ENCODE peak calls at places on chromosome 6, in six cellular contexts. One of them, this sample, is unnamed.

GRCh38 chr6:100678027-100678426 is 203.1 kb downstream of the ASCC3 start:
- DNase-seq in left ventricle myocardium inferior: no peak
- DNase-seq in hepatocyte: no peak
- DNase-seq in left lung: no peak
- DNase-seq in AG04450: no peak
- DNase-seq in astrocyte of the spinal cord: peak
- DNase-seq in this sample: no peak

GRCh38 chr6:79180082-79180481 is 54.4 kb downstream of the HMGN3 start:
- DNase-seq in left ventricle myocardium inferior: no peak
- DNase-seq in hepatocyte: no peak
- DNase-seq in left lung: no peak
- DNase-seq in AG04450: no peak
- DNase-seq in astrocyte of the spinal cord: no peak
- DNase-seq in this sample: no peak

GRCh38 chr6:16320533-16321340 is 82.3 kb downstream of the GMPR start:
- DNase-seq in left ventricle myocardium inferior: no peak
- DNase-seq in hepatocyte: peak
- DNase-seq in left lung: no peak
- DNase-seq in AG04450: peak
- DNase-seq in astrocyte of the spinal cord: no peak
- DNase-seq in this sample: peak

GRCh38 chr6:139569561-139569960 is 195.1 kb upstream of the CITED2 start:
- DNase-seq in left ventricle myocardium inferior: no peak
- DNase-seq in hepatocyte: no peak
- DNase-seq in left lung: no peak
- DNase-seq in AG04450: no peak
- DNase-seq in astrocyte of the spinal cord: peak
- DNase-seq in this sample: no peak

GRCh38 chr6:34911822-34912221 is 22.8 kb downstream of the ANKS1A start:
- DNase-seq in left ventricle myocardium inferior: no peak
- DNase-seq in hepatocyte: no peak
- DNase-seq in left lung: no peak
- DNase-seq in AG04450: no peak
- DNase-seq in astrocyte of the spinal cord: no peak
- DNase-seq in this sample: no peak

GRCh38 chr6:111952821-111953535 is 79.7 kb upstream of the FYN start:
- DNase-seq in left ventricle myocardium inferior: no peak
- DNase-seq in hepatocyte: no peak
- DNase-seq in left lung: no peak
- DNase-seq in AG04450: no peak
- DNase-seq in astrocyte of the spinal cord: no peak
- DNase-seq in this sample: peak

GRCh38 chr6:12012231-12012565 is at the start of gene HIVEP1:
- DNase-seq in left ventricle myocardium inferior: peak
- DNase-seq in hepatocyte: peak
- DNase-seq in left lung: no peak
- DNase-seq in AG04450: no peak
- DNase-seq in astrocyte of the spinal cord: no peak
- DNase-seq in this sample: no peak

GRCh38 chr6:134491473-134491872 is 173.6 kb upstream of the SGK1 start:
- DNase-seq in left ventricle myocardium inferior: no peak
- DNase-seq in hepatocyte: no peak
- DNase-seq in left lung: no peak
- DNase-seq in AG04450: no peak
- DNase-seq in astrocyte of the spinal cord: peak
- DNase-seq in this sample: no peak

GRCh38 chr6:166443166-166443565 is 60.4 kb upstream of the MPC1 start:
- DNase-seq in left ventricle myocardium inferior: no peak
- DNase-seq in hepatocyte: no peak
- DNase-seq in left lung: no peak
- DNase-seq in AG04450: no peak
- DNase-seq in astrocyte of the spinal cord: no peak
- DNase-seq in this sample: no peak

GRCh38 chr6:134307870-134308269 is 10.0 kb downstream of the SGK1 start:
- DNase-seq in left ventricle myocardium inferior: no peak
- DNase-seq in hepatocyte: no peak
- DNase-seq in left lung: no peak
- DNase-seq in AG04450: no peak
- DNase-seq in astrocyte of the spinal cord: no peak
- DNase-seq in this sample: no peak

GRCh38 chr6:158894192-158894591 is 75.0 kb upstream of the EZR start:
- DNase-seq in left ventricle myocardium inferior: no peak
- DNase-seq in hepatocyte: peak
- DNase-seq in left lung: no peak
- DNase-seq in AG04450: peak
- DNase-seq in astrocyte of the spinal cord: peak
- DNase-seq in this sample: peak

GRCh38 chr6:56335733-56336132 is 88.4 kb upstream of the COL21A1 start:
- DNase-seq in left ventricle myocardium inferior: no peak
- DNase-seq in hepatocyte: no peak
- DNase-seq in left lung: no peak
- DNase-seq in AG04450: peak
- DNase-seq in astrocyte of the spinal cord: peak
- DNase-seq in this sample: peak

GRCh38 chr6:131182991-131183425 is 47.7 kb downstream of the AKAP7 start:
- DNase-seq in left ventricle myocardium inferior: no peak
- DNase-seq in hepatocyte: peak
- DNase-seq in left lung: no peak
- DNase-seq in AG04450: no peak
- DNase-seq in astrocyte of the spinal cord: peak
- DNase-seq in this sample: peak

GRCh38 chr6:84466521-84466920 is 239.1 kb upstream of the CEP162 start:
- DNase-seq in left ventricle myocardium inferior: no peak
- DNase-seq in hepatocyte: peak
- DNase-seq in left lung: no peak
- DNase-seq in AG04450: no peak
- DNase-seq in astrocyte of the spinal cord: peak
- DNase-seq in this sample: peak

GRCh38 chr6:6951355-6951754 is 156.4 kb upstream of the RREB1 start:
- DNase-seq in left ventricle myocardium inferior: no peak
- DNase-seq in hepatocyte: no peak
- DNase-seq in left lung: no peak
- DNase-seq in AG04450: no peak
- DNase-seq in astrocyte of the spinal cord: no peak
- DNase-seq in this sample: no peak

GRCh38 chr6:75893058-75893775 is 144.2 kb downstream of the MYO6 start:
- DNase-seq in left ventricle myocardium inferior: no peak
- DNase-seq in hepatocyte: peak
- DNase-seq in left lung: no peak
- DNase-seq in AG04450: peak
- DNase-seq in astrocyte of the spinal cord: peak
- DNase-seq in this sample: peak

GRCh38 chr6:75896526-75896925 is 147.5 kb downstream of the MYO6 start:
- DNase-seq in left ventricle myocardium inferior: no peak
- DNase-seq in hepatocyte: no peak
- DNase-seq in left lung: no peak
- DNase-seq in AG04450: no peak
- DNase-seq in astrocyte of the spinal cord: no peak
- DNase-seq in this sample: no peak

GRCh38 chr6:75893776-75894152 is 144.7 kb downstream of the MYO6 start:
- DNase-seq in left ventricle myocardium inferior: no peak
- DNase-seq in hepatocyte: no peak
- DNase-seq in left lung: no peak
- DNase-seq in AG04450: no peak
- DNase-seq in astrocyte of the spinal cord: no peak
- DNase-seq in this sample: no peak

DNA sequence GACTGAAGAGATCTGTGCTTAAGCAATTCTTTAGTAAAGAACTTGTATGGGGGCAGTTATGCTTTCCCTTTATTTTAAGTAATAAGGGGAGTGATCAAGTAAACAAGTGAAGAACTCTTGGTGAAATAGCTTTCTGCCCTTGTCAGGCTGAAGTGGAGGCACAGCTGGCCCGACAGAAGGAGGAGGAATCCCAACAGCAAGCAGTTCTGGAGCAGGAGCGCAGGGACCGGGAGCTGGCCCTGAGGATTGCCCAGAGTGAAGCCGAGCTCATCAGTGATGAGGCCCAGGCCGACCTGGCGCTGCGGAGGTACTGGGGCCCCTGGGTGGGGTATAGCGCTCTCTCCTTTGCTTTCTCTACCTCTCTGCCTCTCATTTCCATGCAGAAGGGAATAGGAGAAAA is 143.3 kb downstream of the MYO6 start:
- DNase-seq in left ventricle myocardium inferior: no peak
- DNase-seq in hepatocyte: no peak
- DNase-seq in left lung: peak
- DNase-seq in AG04450: no peak
- DNase-seq in astrocyte of the spinal cord: no peak
- DNase-seq in this sample: no peak
- H3K4me3 ChIP-seq in left ventricle myocardium inferior: no peak
- H3K4me3 ChIP-seq in hepatocyte: no peak
- H3K4me3 ChIP-seq in left lung: no peak
- H3K4me3 ChIP-seq in AG04450: no peak
- H3K4me3 ChIP-seq in astrocyte of the spinal cord: no peak
- H3K4me3 ChIP-seq in this sample: no peak

GRCh38 chr6:14109411-14109826 is 8.2 kb upstream of the CD83 start:
- DNase-seq in left ventricle myocardium inferior: no peak
- DNase-seq in hepatocyte: no peak
- DNase-seq in left lung: no peak
- DNase-seq in AG04450: no peak
- DNase-seq in astrocyte of the spinal cord: no peak
- DNase-seq in this sample: no peak
- H3K4me3 ChIP-seq in left ventricle myocardium inferior: no peak
- H3K4me3 ChIP-seq in hepatocyte: no peak
- H3K4me3 ChIP-seq in left lung: no peak
- H3K4me3 ChIP-seq in AG04450: no peak
- H3K4me3 ChIP-seq in astrocyte of the spinal cord: no peak
- H3K4me3 ChIP-seq in this sample: no peak

GRCh38 chr6:69984506-69984905 is 118.2 kb downstream of the COL19A1 start:
- DNase-seq in left ventricle myocardium inferior: no peak
- DNase-seq in hepatocyte: no peak
- DNase-seq in left lung: no peak
- DNase-seq in AG04450: no peak
- DNase-seq in astrocyte of the spinal cord: no peak
- DNase-seq in this sample: no peak
- H3K4me3 ChIP-seq in left ventricle myocardium inferior: no peak
- H3K4me3 ChIP-seq in hepatocyte: no peak
- H3K4me3 ChIP-seq in left lung: no peak
- H3K4me3 ChIP-seq in AG04450: no peak
- H3K4me3 ChIP-seq in astrocyte of the spinal cord: no peak
- H3K4me3 ChIP-seq in this sample: no peak

DNA sequence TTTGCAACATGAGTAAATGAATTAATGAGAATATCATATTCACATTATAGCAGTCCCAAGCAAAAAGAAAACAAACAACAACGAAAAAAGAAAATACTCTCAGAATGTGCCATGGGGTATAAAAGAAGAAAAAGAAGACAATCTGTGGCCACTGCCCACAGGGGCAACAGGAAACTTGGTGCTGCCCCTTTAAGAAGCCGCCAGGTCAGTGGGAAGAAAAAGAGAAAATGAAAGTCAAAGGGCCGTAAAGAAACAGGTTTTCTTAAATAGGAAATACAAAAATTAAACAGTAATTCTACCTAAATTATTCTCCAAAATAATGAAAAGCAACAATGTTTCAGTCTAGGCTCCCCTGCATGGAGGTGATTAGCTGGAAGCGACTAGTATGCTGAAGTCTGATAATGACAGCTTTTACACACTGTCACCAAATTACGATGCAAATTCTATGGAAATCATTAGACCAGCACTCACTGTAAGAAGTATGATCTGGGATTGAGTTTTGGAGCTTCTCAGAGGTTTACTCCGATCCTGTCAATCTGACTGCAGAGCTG is 23.6 kb downstream of the GMDS start:
- DNase-seq in left ventricle myocardium inferior: no peak
- DNase-seq in hepatocyte: no peak
- DNase-seq in left lung: no peak
- DNase-seq in AG04450: no peak
- DNase-seq in astrocyte of the spinal cord: no peak
- DNase-seq in this sample: no peak
- H3K4me3 ChIP-seq in left ventricle myocardium inferior: peak
- H3K4me3 ChIP-seq in hepatocyte: no peak
- H3K4me3 ChIP-seq in left lung: peak
- H3K4me3 ChIP-seq in AG04450: peak
- H3K4me3 ChIP-seq in astrocyte of the spinal cord: peak
- H3K4me3 ChIP-seq in this sample: peak

DNA sequence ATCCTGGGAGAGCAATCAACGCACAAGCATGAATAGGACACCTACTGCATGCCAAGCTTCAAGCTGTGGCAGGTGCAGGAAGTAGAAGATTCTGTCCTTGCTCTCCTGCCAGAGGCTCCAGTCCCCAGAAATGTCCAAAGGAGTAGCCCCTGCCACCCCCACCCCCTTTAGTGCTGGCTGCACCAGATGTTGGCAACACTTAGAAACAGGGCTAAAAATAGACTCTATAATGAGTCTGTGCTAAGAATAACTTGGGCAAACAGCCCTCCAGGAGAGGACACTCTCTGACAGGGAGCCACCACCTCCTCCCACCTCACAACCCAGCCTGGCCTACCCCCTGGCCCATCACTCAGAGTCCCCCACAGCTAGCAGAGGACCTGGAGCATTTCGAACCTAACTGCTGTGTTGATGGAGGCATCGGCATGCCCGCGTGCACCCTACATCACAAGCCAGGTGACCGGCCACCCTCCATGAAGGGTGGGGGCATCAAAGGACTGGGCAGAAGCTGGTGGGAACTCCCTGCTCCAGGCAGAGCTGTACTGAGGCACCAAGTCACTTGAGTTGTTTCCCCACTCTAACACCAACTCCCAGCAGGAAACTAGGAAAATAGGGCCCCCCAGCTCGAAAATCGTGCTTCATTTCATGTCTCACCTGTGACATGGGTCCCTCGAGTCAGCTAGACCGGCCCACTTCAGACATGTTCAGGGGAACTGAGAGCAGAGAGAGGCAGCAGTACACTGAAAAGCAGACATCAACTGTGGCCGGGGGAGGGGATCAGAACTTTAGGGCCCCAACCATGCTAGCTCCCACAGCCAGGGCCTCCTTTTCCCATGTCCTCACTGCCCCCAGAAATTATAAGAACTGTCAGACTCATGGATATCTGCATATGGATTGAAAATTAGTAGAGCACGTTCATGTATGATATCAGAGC is 18.6 kb downstream of the TFEB start:
- DNase-seq in left ventricle myocardium inferior: no peak
- DNase-seq in hepatocyte: no peak
- DNase-seq in left lung: peak
- DNase-seq in AG04450: no peak
- DNase-seq in astrocyte of the spinal cord: no peak
- DNase-seq in this sample: no peak
- H3K4me3 ChIP-seq in left ventricle myocardium inferior: peak
- H3K4me3 ChIP-seq in hepatocyte: no peak
- H3K4me3 ChIP-seq in left lung: no peak
- H3K4me3 ChIP-seq in AG04450: no peak
- H3K4me3 ChIP-seq in astrocyte of the spinal cord: no peak
- H3K4me3 ChIP-seq in this sample: no peak

DNA sequence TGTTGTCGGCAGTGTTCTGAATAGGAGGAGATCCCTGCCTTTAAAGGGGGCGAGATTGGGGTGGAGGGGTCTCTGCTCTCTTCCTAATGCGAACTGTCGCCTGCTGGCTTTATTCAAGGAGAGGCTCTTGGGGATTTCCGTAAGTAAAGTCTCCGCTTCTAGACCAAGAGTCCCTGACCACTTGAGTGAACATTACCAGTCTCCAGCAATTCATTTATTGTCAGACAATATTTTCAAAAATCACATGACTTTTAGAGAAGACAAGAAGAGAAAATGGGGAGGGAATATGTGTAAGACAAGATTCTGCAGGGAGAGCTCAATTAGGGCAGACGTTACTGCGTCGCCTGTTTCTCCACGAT is 21.2 kb downstream of the POM121L2 start:
- DNase-seq in left ventricle myocardium inferior: no peak
- DNase-seq in hepatocyte: no peak
- DNase-seq in left lung: no peak
- DNase-seq in AG04450: no peak
- DNase-seq in astrocyte of the spinal cord: no peak
- DNase-seq in this sample: no peak
- H3K4me3 ChIP-seq in left ventricle myocardium inferior: no peak
- H3K4me3 ChIP-seq in hepatocyte: no peak
- H3K4me3 ChIP-seq in left lung: no peak
- H3K4me3 ChIP-seq in AG04450: no peak
- H3K4me3 ChIP-seq in astrocyte of the spinal cord: no peak
- H3K4me3 ChIP-seq in this sample: peak

This sample was measured in skeletal muscle cell.